ENCODE peak calls at places on chromosomes 6 and 20, in four cellular contexts. J is hepatocyte, O is PC-3, T is neural progenitor cell. Z is an unnamed sample.

GRCh38 chr6:10837009-10837691 is 1.2 kb downstream of the MAK start:
- DNase-seq in T (peak; percentile 86), J (peak; percentile 12), O (peak; percentile 28), Z (no peak)

GRCh38 chr6:37587776-37588744 is 88.4 kb upstream of the CCDC167 start:
- DNase-seq in J (no peak), T (peak; percentile 56), O (no peak), Z (no peak)

GRCh38 chr6:94130458-94130857 is 711.1 kb upstream of the EPHA7 start:
- DNase-seq in J (peak; percentile 7), T (peak; percentile 84), O (no peak), Z (no peak)

GRCh38 chr6:46510656-46511055 is 19.4 kb upstream of the RCAN2 start:
- DNase-seq in J (no peak), O (peak; percentile 23), T (no peak), Z (no peak)

GRCh38 chr6:14023855-14024254 is 93.7 kb upstream of the CD83 start:
- DNase-seq in J (no peak), T (no peak), O (peak; percentile 51), Z (no peak)

GRCh38 chr6:100427452-100427851 is 37.3 kb downstream of the SIM1 start:
- DNase-seq in T (no peak), O (no peak), J (no peak), Z (no peak)

GRCh38 chr6:79143320-79143898 is 65.4 kb upstream of the PHIP start:
- DNase-seq in J (no peak), O (no peak), T (no peak), Z (no peak)

GRCh38 chr6:133891814-133892443 is 3.0 kb downstream of the TCF21 start:
- DNase-seq in O (no peak), T (no peak), J (no peak), Z (no peak)

GRCh38 chr6:48086187-48086586 is 24.8 kb downstream of the PTCHD4 start:
- DNase-seq in T (no peak), O (no peak), J (no peak), Z (no peak)
- H2AFZ ChIP-seq in T (no peak overlapping the region), O (no peak overlapping the region), J (no peak overlapping the region), Z (no peak overlapping the region)

GRCh38 chr6:50249493-50249892 is 199.8 kb upstream of the DEFB112 start:
- DNase-seq in O (no peak), T (no peak), J (no peak), Z (no peak)
- TF ChIP-seq EZH2phosphoT487 in O (no peak), T (no peak), J (no peak), Z (no peak)

DNA sequence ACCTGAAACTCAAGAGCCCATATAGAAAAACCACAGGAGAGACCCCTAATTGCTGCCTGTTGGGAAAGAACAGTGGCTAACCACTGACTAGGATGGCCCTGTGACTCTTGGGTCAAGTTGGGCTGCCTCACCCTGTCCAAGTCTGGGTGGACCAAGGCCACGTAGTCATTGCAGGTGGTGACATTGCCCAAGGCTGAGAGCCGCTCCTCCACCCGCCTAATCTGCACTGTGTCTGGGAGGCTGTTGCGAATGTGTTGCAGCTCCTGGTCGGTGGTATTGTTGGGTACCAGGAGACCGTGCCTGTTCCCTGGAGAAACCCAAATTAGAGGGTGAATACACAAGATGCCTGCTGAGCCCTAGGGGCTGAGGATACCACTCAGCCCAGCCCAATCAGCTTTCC is 2.6 kb upstream of the MMP24OS start:
- DNase-seq in J (no peak), T (no peak), O (no peak), Z (no peak)
- H2AFZ ChIP-seq in J (no peak overlapping the region), T (no peak overlapping the region), O (no peak overlapping the region), Z (no peak overlapping the region)

DNA sequence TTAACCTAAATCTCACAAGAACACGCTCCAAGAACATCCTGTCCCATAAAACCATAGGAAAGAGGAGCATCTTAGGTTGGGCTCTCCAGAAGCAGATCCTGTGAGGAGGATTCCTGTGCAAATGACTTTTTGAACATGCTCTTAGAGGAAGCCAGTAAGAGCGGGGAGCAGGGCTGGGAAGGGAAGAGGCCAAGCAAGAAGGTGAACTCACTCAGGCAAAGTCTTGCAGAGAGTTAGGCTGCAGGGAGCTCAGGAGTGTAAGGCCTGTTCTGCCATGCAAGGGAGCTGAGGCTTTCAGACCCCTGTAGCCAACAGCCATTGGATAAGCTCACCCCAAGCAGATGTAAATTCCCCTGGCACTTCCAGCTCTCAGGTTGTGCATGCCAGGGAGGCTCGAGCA is 63.6 kb upstream of the LY86 start:
- DNase-seq in O (no peak), J (no peak), T (no peak), Z (no peak)
- TF ChIP-seq EZH2phosphoT487 in O (no peak), J (no peak), T (no peak), Z (no peak)

GRCh38 chr6:167651251-167652041 is 175.3 kb upstream of the AFDN start:
- DNase-seq in O (no peak), T (no peak), J (no peak), Z (no peak)
- H2AFZ ChIP-seq in O (no peak overlapping the region), T (peak overlapping the region; percentile 63), J (no peak overlapping the region), Z (no peak overlapping the region)

GRCh38 chr20:21607971-21608735 is 94.3 kb upstream of the NKX2-2 start:
- DNase-seq in T (no peak), O (peak; percentile 21), J (no peak), Z (no peak)
- TF ChIP-seq EZH2phosphoT487 in T (no peak), O (no peak), J (no peak), Z (no peak)